ENCODE peak calls at places on chromosomes 13 and 19, in seven cellular contexts. N is activated CD8-positive, alpha-beta memory T cell treated with anti-CD3 and anti-CD28 coated beads, Interleukin-2, amount 50 U/mL, for 48 hours; M is Calu3; K is right lobe of liver; P is neural progenitor cell; G is activated CD4-positive, alpha-beta T cell treated with anti-CD3 and anti-CD28 coated beads, Interleukin-2, amount 50 U/mL, for 48 hours; U is H54. J is an unnamed sample.
A peak's percentile ranks its signal among the peaks of the same experiment; 100 is the strongest.

GRCh38 chr13:98672947-98673545 is 79.4 kb downstream of the SLC15A1 start:
- DNase-seq in N (peak; percentile 66), M (peak; percentile 51), K (peak; percentile 92), P (peak; percentile 79), G (peak; percentile 61), U (peak; percentile 92), J (peak; percentile 2)

GRCh38 chr13:55013051-55013450 is 1984.4 kb downstream of the OLFM4 start:
- DNase-seq in N (no peak), M (no peak), K (no peak), P (peak; percentile 20), G (no peak), U (no peak), J (no peak)

GRCh38 chr13:97757807-97758206 is 195.7 kb upstream of the IPO5 start:
- DNase-seq in N (no peak), M (no peak), K (no peak), P (no peak), G (no peak), U (no peak), J (no peak)

GRCh38 chr19:52492201-52492960 is 35.1 kb upstream of the ZNF808 start:
- DNase-seq in N (no peak), M (no peak), K (no peak), P (peak; percentile 91), G (peak; percentile 3), U (no peak), J (no peak)

GRCh38 chr13:99811067-99811715 is 160.4 kb downstream of the ZIC5 start:
- DNase-seq in N (no peak), M (no peak), K (no peak), P (no peak), G (no peak), U (no peak), J (no peak)

GRCh38 chr19:36605101-36605838 is at the start of gene ZNF382:
- DNase-seq in N (peak; percentile 94), M (peak; percentile 34), K (peak; percentile 81), P (peak; percentile 83), G (peak; percentile 91), U (no peak), J (peak; percentile 70)

GRCh38 chr19:3766520-3766919 is 4.0 kb downstream of the MRPL54 start:
- DNase-seq in N (no peak), M (no peak), K (no peak), P (no peak), G (no peak), U (no peak), J (no peak)

GRCh38 chr13:100527644-100528043 is 60.9 kb downstream of the GGACT start:
- DNase-seq in N (peak; percentile 20), M (no peak), K (no peak), P (no peak), G (no peak), U (no peak), J (no peak)

GRCh38 chr13:70375718-70376117 is 267.5 kb upstream of the KLHL1 start:
- DNase-seq in N (no peak), M (no peak), K (no peak), P (peak; percentile 58), G (no peak), U (no peak), J (no peak)

GRCh38 chr19:3682741-3683404 is 17.4 kb downstream of the PIP5K1C start:
- DNase-seq in N (no peak), M (no peak), K (no peak), P (peak; percentile 56), G (no peak), U (no peak), J (no peak)

J was measured in caudate nucleus.